ENCODE peak calls at places on chromosomes 16 and 17, in nine cellular contexts. O is transverse colon; L is SJSA1; W is testis; S is naive thymus-derived CD4-positive, alpha-beta T cell; A is cardiac muscle cell; P is heart left ventricle; T is Peyer's patch; V is CD8-positive, alpha-beta memory T cell. B is an unnamed sample. For H3K9me3, the result is how much of the 10 kb centered on the place peaks cover.

GRCh38 chr16:48498761-48499600 is 111.0 kb downstream of the N4BP1 start:
- DNase-seq in V (no peak), A (peak), T (no peak), S (no peak), O (peak), P (no peak), W (no peak), L (no peak), B (no peak)

GRCh38 chr16:56691885-56692284 is 9.6 kb downstream of the MT1X start:
- DNase-seq in T (peak), P (peak), O (peak), S (no peak), L (no peak), W (peak), V (no peak), A (no peak), B (no peak)

GRCh38 chr16:11329080-11329491 is 16.2 kb upstream of the RMI2 start:
- DNase-seq in W (no peak), P (no peak), V (no peak), A (peak), L (peak), T (no peak), O (no peak), S (no peak), B (no peak)

GRCh38 chr16:61891460-61891859 is 144.8 kb downstream of the CDH8 start:
- DNase-seq in A (no peak), S (no peak), W (no peak), T (no peak), O (no peak), L (no peak), P (no peak), V (no peak), B (no peak)

GRCh38 chr17:9329251-9329921 is 246.2 kb downstream of the STX8 start:
- DNase-seq in P (peak), L (no peak), O (no peak), W (no peak), S (no peak), V (no peak), T (no peak), A (no peak), B (no peak)

GRCh38 chr16:59632266-59632855 is 898.2 kb upstream of the GOT2 start:
- DNase-seq in L (peak), O (no peak), W (peak), S (no peak), A (peak), V (no peak), T (no peak), P (no peak), B (no peak)

GRCh38 chr17:38897671-38898290 is 27.6 kb upstream of the LASP1NB start:
- DNase-seq in V (no peak), S (no peak), P (no peak), T (peak), W (no peak), A (no peak), O (peak), L (no peak), B (no peak)

GRCh38 chr16:68406458-68407041 is 41.8 kb downstream of the SMPD3 start:
- DNase-seq in W (no peak), L (peak), V (no peak), A (no peak), P (no peak), O (no peak), S (no peak), T (no peak), B (no peak)

GRCh38 chr16:16042076-16042475 is 92.7 kb downstream of the ABCC1 start:
- DNase-seq in O (no peak), V (no peak), L (no peak), T (no peak), S (no peak), A (peak), P (peak), W (peak), B (no peak)

GRCh38 chr17:82330322-82331239 is 3.0 kb downstream of the SECTM1 start:
- DNase-seq in T (peak), W (peak), O (peak), A (peak), V (no peak), P (no peak), L (peak), S (no peak), B (peak)

GRCh38 chr17:83012873-83013778 is 66.3 kb upstream of the METRNL start:
- DNase-seq in V (no peak), A (peak), L (peak), S (no peak), P (no peak), O (no peak), W (no peak), T (no peak), B (no peak)

GRCh38 chr17:77119668-77120301 is 21.0 kb upstream of the SEC14L1 start:
- DNase-seq in P (no peak), L (no peak), O (no peak), A (no peak), W (no peak), T (no peak), V (no peak), S (no peak), B (no peak)

GRCh38 chr17:58338907-58339774 is 10.5 kb upstream of the TSPOAP1 start:
- DNase-seq in O (peak), A (peak), W (no peak), L (peak), V (no peak), T (peak), S (peak), P (peak), B (peak)

GRCh38 chr17:70896843-70897242 is 727.5 kb downstream of the KCNJ2 start:
- DNase-seq in V (no peak), O (no peak), P (no peak), T (no peak), S (no peak), W (no peak), L (no peak), A (no peak), B (no peak)

GRCh38 chr17:59845595-59846390 is 47.0 kb downstream of the TUBD1 start:
- DNase-seq in P (no peak), T (no peak), A (peak), V (no peak), S (no peak), O (peak), L (peak), W (no peak), B (peak)

GRCh38 chr17:46979023-46979870 is at the start of gene RPRML:
- DNase-seq in T (peak), W (peak), A (peak), V (no peak), O (peak), P (peak), L (peak), S (no peak), B (peak)

GRCh38 chr16:19769239-19769638 is 51.2 kb downstream of the IQCK start:
- DNase-seq in V (no peak), P (no peak), L (no peak), A (no peak), T (no peak), O (no peak), W (no peak), S (no peak), B (no peak)

DNA sequence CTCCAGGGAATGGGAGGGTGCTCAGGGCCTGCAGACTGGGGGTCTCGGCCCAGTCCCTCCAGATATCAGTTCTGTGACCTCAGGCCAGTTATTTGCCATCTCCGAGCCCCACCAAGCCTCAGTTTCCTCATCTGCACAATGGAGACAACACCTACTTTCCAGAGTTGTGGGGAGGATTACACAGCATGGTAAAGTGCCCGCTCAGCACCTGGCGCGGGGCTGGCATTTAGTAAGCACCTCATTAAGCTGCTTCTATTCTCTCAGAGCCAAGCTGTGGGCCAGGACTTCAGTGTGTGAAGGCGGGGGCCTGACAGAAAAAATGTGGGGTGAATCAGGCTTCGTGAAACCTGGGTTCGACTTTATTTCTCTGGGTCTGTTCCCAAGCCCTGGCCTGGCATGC is 5.2 kb downstream of the FAM83G start:
- DNase-seq in V (no peak), W (no peak), S (no peak), P (no peak), O (no peak), T (no peak), L (no peak), A (no peak), B (no peak)
- H3K27ac ChIP-seq in V (no peak), W (no peak), S (no peak), P (no peak), O (no peak), T (no peak), L (no peak), A (no peak), B (no peak)

GRCh38 chr16:89035698-89036570 is 57.7 kb upstream of the ACSF3 start:
- DNase-seq in W (no peak), V (no peak), O (no peak), T (no peak), L (no peak), A (no peak), S (no peak), P (peak), B (no peak)
- H3K4me3 ChIP-seq in W (no peak), V (no peak), O (no peak), T (no peak), L (no peak), A (no peak), S (no peak), P (no peak), B (no peak)

GRCh38 chr17:916315-916714 is 63.3 kb downstream of the NXN start:
- DNase-seq in W (no peak), T (no peak), V (no peak), P (no peak), O (no peak), S (no peak), L (no peak), A (no peak), B (no peak)
- H3K9me3 ChIP-seq in W (under half), T (under half), V (under half), P (under half), O (under half), S (under half), L (under half), A (under half), B (under half)

DNA sequence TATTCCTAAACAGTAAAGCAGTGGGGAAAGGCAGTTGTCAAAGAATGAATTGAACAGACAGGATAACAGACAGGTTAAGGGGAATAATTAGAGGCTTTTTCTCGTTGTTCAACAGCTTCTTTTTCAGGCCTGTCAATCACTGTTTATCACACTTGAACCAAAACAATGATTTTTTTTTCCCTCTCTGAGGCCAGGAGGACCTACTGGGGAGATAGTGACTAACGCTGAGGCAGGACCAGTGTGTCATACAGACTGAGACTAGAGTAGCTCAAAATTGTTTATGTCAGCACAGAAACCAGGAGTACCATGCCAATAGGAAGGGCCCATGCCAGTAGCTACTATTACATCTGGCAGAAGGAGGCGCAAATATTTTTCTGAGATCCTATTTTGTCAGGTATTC is 41.3 kb upstream of the NLK start:
- DNase-seq in A (no peak), W (no peak), V (no peak), T (no peak), L (no peak), O (no peak), P (no peak), S (no peak), B (no peak)
- H3K27ac ChIP-seq in A (no peak), W (no peak), V (no peak), T (no peak), L (no peak), O (no peak), P (no peak), S (no peak), B (no peak)

GRCh38 chr17:27326051-27326450 is 32.1 kb downstream of the WSB1 start:
- DNase-seq in P (no peak), A (no peak), O (no peak), W (no peak), T (no peak), S (no peak), V (no peak), L (no peak), B (no peak)

GRCh38 chr17:27326585-27326984 is 32.7 kb downstream of the WSB1 start:
- DNase-seq in A (no peak), P (no peak), W (no peak), V (no peak), L (no peak), O (no peak), T (no peak), S (no peak), B (no peak)

GRCh38 chr17:27322690-27323508 is 29.0 kb downstream of the WSB1 start:
- DNase-seq in L (no peak), W (no peak), O (no peak), T (no peak), S (no peak), P (no peak), A (no peak), V (no peak), B (no peak)

GRCh38 chr17:27323538-27324212 is 29.8 kb downstream of the WSB1 start:
- DNase-seq in W (peak), S (no peak), T (peak), V (no peak), L (peak), O (peak), P (peak), A (peak), B (no peak)

GRCh38 chr17:27324940-27325339 is 31.0 kb downstream of the WSB1 start:
- DNase-seq in V (no peak), W (no peak), S (no peak), T (no peak), A (no peak), L (no peak), O (no peak), P (no peak), B (no peak)
- H3K4me3 ChIP-seq in V (no peak), W (no peak), S (no peak), T (no peak), A (no peak), L (no peak), O (no peak), P (no peak), B (no peak)

GRCh38 chr17:40846515-40847155 is 20.4 kb downstream of the KRT12 start:
- DNase-seq in S (no peak), P (no peak), L (no peak), O (no peak), A (no peak), V (no peak), W (no peak), T (no peak), B (no peak)

GRCh38 chr17:40841246-40841645 is 18.8 kb upstream of the KRT10 start:
- DNase-seq in S (no peak), P (no peak), A (no peak), L (no peak), O (no peak), V (no peak), W (no peak), T (no peak), B (no peak)

GRCh38 chr17:40839194-40839593 is 16.8 kb upstream of the KRT10 start:
- DNase-seq in O (no peak), L (no peak), S (no peak), A (no peak), P (no peak), W (no peak), T (no peak), V (no peak), B (no peak)

GRCh38 chr17:40844671-40845107 is 22.3 kb upstream of the KRT10 start:
- DNase-seq in P (no peak), A (no peak), L (no peak), W (no peak), V (no peak), S (no peak), O (no peak), T (no peak), B (no peak)

DNA sequence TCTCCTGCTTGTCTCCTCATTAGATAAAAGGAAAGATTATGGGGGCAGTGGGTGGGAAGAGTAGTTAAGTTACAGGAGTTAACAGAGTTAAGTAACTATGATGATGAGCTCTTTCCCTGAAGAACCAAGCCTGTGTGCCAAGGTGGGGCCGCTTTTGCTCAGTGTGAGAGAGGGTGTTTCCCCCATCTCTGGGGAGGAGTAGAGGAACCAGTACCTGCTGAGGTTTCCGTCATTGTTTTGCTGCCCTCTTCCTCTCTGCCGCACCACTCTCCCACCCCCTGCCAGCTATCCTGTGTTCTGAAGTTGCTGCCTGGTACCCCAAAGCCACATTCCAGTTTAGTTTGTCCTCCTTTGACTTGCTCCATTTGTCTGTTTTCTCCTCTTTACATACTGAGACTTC is 20.8 kb upstream of the KRT10 start:
- DNase-seq in W (no peak), T (no peak), O (no peak), A (no peak), P (no peak), V (no peak), L (no peak), S (no peak), B (no peak)
- H3K9me3 ChIP-seq in W (under half), T (under half), O (under half), A (under half), P (under half), V (under half), L (under half), S (under half), B (under half)

DNA sequence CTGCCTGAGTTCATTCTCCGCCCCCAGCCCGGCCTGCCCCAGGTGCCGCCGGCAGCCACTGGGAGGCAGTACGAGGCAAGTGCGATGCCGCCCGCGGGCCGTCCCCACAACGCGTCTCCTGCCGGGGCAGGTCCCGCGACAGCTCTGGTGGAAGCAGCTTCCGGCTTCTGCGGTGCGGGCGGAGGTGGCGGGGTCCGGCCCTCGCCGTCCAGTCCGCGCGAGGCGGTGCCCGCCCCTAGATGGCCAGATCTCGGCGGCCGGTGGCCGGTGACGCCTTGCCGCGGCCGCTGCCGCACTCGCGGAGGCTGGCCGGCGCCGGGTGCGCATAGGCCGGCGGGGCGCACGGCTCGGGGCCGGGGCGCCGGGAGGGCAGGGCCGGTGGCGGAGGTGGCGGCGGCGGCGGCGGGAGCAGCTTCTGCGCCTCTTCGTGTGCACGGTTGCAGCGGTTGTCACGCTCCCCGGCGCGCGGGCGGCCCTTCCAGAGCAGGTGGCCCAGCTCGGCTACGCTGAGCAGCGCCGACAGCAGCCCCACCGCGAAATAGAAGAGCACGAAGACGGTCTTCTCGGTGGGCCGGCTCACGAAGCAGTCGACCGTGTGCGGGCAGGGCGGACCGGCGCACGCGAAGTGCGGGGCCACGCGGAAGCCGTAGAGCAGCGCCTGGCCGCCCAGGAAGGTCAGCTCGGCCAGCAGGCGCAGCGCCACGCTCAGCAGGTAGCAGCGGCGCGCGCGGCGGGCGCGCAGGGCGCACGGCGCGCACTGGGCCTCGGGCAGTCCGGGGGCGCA is 1.6 kb downstream of the GJD3 start:
- DNase-seq in T (peak), P (peak), W (peak), V (peak), O (peak), A (peak), L (peak), S (peak), B (peak)
- H3K27ac ChIP-seq in T (no peak), P (no peak), W (no peak), V (no peak), O (peak), A (no peak), L (no peak), S (no peak), B (peak)

DNA sequence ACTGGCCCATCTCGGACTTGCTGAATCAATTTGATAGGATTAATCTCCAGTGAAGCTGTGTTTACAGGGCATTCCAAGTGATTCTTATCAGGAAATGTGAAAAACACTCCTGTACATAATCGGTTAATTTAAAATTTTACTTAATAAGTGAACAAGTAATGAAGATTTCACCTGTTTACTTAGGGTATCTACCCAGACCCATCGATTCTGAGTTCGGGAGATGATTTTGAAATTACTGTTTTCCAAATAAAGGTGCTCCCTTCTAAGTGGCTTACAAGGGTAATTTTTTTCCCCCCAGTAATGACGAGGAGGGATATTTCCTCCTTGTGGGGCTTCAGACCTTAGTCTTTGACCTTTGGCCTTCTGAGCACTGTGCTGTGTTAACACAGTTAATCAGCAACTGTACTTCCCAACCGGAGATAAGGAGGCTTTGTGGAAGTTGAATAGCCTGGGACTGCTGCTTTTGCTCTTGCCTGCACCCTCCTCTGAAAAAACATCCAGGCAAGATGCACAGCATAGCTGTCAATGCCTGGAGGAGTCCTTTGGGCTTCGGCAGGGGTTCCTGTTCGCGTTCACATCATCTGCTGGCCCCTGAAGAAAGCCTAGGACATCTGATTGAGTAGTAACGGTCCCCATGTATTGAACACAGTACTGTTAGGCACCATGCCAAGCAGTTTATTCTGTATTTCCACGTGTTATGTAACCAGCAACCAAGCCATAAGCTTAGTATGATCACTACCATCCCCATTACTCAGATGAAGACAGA is 1.8 kb downstream of the FAHD1 start:
- DNase-seq in P (no peak), T (peak), A (no peak), L (no peak), W (no peak), V (no peak), S (no peak), O (no peak), B (no peak)
- H3K4me3 ChIP-seq in P (no peak), T (peak), A (peak), L (no peak), W (no peak), V (no peak), S (no peak), O (peak), B (no peak)

GRCh38 chr16:35102780-35103403 is 1643.5 kb downstream of the TP53TG3F start:
- DNase-seq in P (no peak), A (no peak), O (no peak), S (no peak), V (no peak), L (no peak), T (no peak), W (peak), B (peak)
- H3K9me3 ChIP-seq in P (under half), A (under half), O (under half), S (under half), V (under half), L (under half), T (under half), W (under half), B (under half)

B was measured in WERI-Rb-1.